ENCODE peak calls at places on chromosomes 6 and 20, in seven cellular contexts. R is kidney epithelial cell, V is breast epithelium, S is fibroblast of the aortic adventitia, Z is brain microvascular endothelial cell, H is AG09309, N is astrocyte. Y is an unnamed sample.

GRCh38 chr6:4323322-4323721 is 187.9 kb upstream of the ECI2 start:
- DNase-seq in R (no peak), V (no peak), S (no peak), Z (no peak), H (no peak), N (no peak), Y (no peak)

GRCh38 chr6:12313311-12313991 is 23.3 kb downstream of the EDN1 start:
- DNase-seq in R (no peak), V (no peak), S (no peak), Z (no peak), H (no peak), N (no peak), Y (no peak)

GRCh38 chr6:106501836-106502447 is 127.4 kb downstream of the RTN4IP1 start:
- DNase-seq in R (no peak), V (no peak), S (no peak), Z (no peak), H (no peak), N (no peak), Y (no peak)

GRCh38 chr6:167932468-167933276 is 64.8 kb upstream of the KIF25 start:
- DNase-seq in R (peak; percentile 90), V (peak; percentile 30), S (no peak), Z (peak; percentile 16), H (no peak), N (no peak), Y (no peak)

GRCh38 chr6:15911753-15912504 is 217.0 kb upstream of the MYLIP start:
- DNase-seq in R (no peak), V (no peak), S (no peak), Z (no peak), H (no peak), N (no peak), Y (no peak)

GRCh38 chr20:35011589-35012226 is 56.0 kb downstream of the MYH7B start:
- DNase-seq in R (no peak), V (no peak), S (no peak), Z (no peak), H (no peak), N (no peak), Y (no peak)

GRCh38 chr6:781350-781961 is 88.5 kb upstream of the EXOC2 start:
- DNase-seq in R (no peak), V (no peak), S (no peak), Z (no peak), H (no peak), N (no peak), Y (no peak)

GRCh38 chr6:168865-169455 is 123.3 kb upstream of the DUSP22 start:
- DNase-seq in R (peak; percentile 18), V (no peak), S (peak; percentile 75), Z (no peak), H (peak; percentile 23), N (peak; percentile 30), Y (no peak)

GRCh38 chr6:90286884-90287488 is 9.7 kb downstream of the BACH2 start:
- DNase-seq in R (no peak), V (no peak), S (peak; percentile 27), Z (peak; percentile 41), H (no peak), N (no peak), Y (no peak)

GRCh38 chr6:166318649-166319600 is 10.7 kb upstream of the PRR18 start:
- DNase-seq in R (no peak), V (no peak), S (no peak), Z (no peak), H (no peak), N (no peak), Y (peak; percentile 34)

GRCh38 chr6:108762394-108762793 is 85.8 kb upstream of the ARMC2 start:
- DNase-seq in R (no peak), V (no peak), S (no peak), Z (no peak), H (no peak), N (no peak), Y (no peak)

GRCh38 chr6:117919775-117920492 is 12.9 kb downstream of the SLC35F1 start:
- DNase-seq in R (no peak), V (no peak), S (no peak), Z (no peak), H (no peak), N (no peak), Y (no peak)

GRCh38 chr6:95487817-95488216 is 89.5 kb upstream of the MANEA start:
- DNase-seq in R (no peak), V (no peak), S (no peak), Z (no peak), H (no peak), N (no peak), Y (no peak)

GRCh38 chr6:104574135-104574750 is 285.5 kb downstream of the HACE1 start:
- DNase-seq in R (no peak), V (no peak), S (no peak), Z (no peak), H (no peak), N (no peak), Y (no peak)

GRCh38 chr6:4153514-4153985 is 18.2 kb upstream of the ECI2 start:
- DNase-seq in R (no peak), V (no peak), S (no peak), Z (no peak), H (no peak), N (no peak), Y (no peak)

GRCh38 chr20:10157539-10157938 is 61.1 kb upstream of the SNAP25 start:
- DNase-seq in R (no peak), V (no peak), S (no peak), Z (no peak), H (no peak), N (no peak), Y (no peak)

GRCh38 chr6:159268511-159268910 is 99.3 kb downstream of the FNDC1 start:
- DNase-seq in R (no peak), V (no peak), S (no peak), Z (no peak), H (no peak), N (no peak), Y (no peak)

GRCh38 chr20:50438986-50439407 is 71.2 kb upstream of the PTPN1 start:
- DNase-seq in R (peak; percentile 76), V (peak; percentile 77), S (peak; percentile 43), Z (peak; percentile 63), H (peak; percentile 24), N (peak; percentile 68), Y (no peak)

GRCh38 chr6:41503841-41504525 is 42.2 kb upstream of the FOXP4 start:
- DNase-seq in R (no peak), V (peak; percentile 36), S (peak; percentile 66), Z (peak; percentile 14), H (no peak), N (peak; percentile 77), Y (no peak)

GRCh38 chr6:166601956-166602355 is 15.5 kb upstream of the RAMACL start:
- DNase-seq in R (no peak), V (no peak), S (no peak), Z (no peak), H (no peak), N (no peak), Y (no peak)

GRCh38 chr6:42963855-42964605 is 3.5 kb downstream of the GNMT start:
- DNase-seq in R (no peak), V (no peak), S (peak; percentile 45), Z (peak; percentile 40), H (no peak), N (no peak), Y (no peak)

GRCh38 chr6:17032595-17033591 is 69.0 kb upstream of the STMND1 start:
- DNase-seq in R (peak; percentile 79), V (peak; percentile 70), S (peak; percentile 96), Z (peak; percentile 95), H (peak; percentile 71), N (peak; percentile 95), Y (peak; percentile 67)

GRCh38 chr20:64077094-64077493 is 2.2 kb downstream of the RGS19 start:
- DNase-seq in R (no peak), V (no peak), S (no peak), Z (no peak), H (no peak), N (no peak), Y (no peak)

GRCh38 chr6:138377042-138377441 is 663 bp upstream of the SMIM28 start:
- DNase-seq in R (no peak), V (no peak), S (no peak), Z (no peak), H (no peak), N (no peak), Y (no peak)
- TF ChIP-seq CTCF in R (no peak), V (no peak), S (no peak), Z (no peak), H (no peak), N (no peak), Y (no peak)

GRCh38 chr6:27477318-27478013 is 4.6 kb upstream of the ZNF184 start:
- DNase-seq in R (no peak), V (no peak), S (no peak), Z (no peak), H (no peak), N (no peak), Y (no peak)
- H3K4me3 ChIP-seq in R (no peak overlapping the region), V (peak overlapping the region; percentile 71), S (peak overlapping the region; percentile 78), Z (peak overlapping the region; percentile 74), H (no peak overlapping the region), N (peak overlapping the region; percentile 83), Y (peak overlapping the region; percentile 79)

GRCh38 chr20:18466894-18467678 is at the start of the genes DZANK1 and POLR3F:
- DNase-seq in R (peak; percentile 87), V (peak; percentile 94), S (peak; percentile 96), Z (peak; percentile 95), H (peak; percentile 84), N (peak; percentile 90), Y (peak; percentile 90)
- TF ChIP-seq CTCF in R (no peak), V (no peak), S (no peak), Z (no peak), H (no peak), N (no peak), Y (no peak)

GRCh38 chr20:46365483-46366215 is 40.8 kb downstream of the ELMO2 start:
- DNase-seq in R (no peak), V (no peak), S (no peak), Z (no peak), H (no peak), N (no peak), Y (no peak)

GRCh38 chr20:46363874-46364669 is 42.3 kb downstream of the ELMO2 start:
- DNase-seq in R (peak; percentile 64), V (peak; percentile 84), S (peak; percentile 86), Z (peak; percentile 90), H (peak; percentile 59), N (peak; percentile 87), Y (peak; percentile 71)

GRCh38 chr20:46362931-46363872 is 43.2 kb downstream of the ELMO2 start:
- DNase-seq in R (no peak), V (no peak), S (no peak), Z (no peak), H (no peak), N (no peak), Y (peak; percentile 11)

GRCh38 chr20:46366826-46367225 is 39.6 kb downstream of the ELMO2 start:
- DNase-seq in R (no peak), V (no peak), S (no peak), Z (no peak), H (no peak), N (no peak), Y (no peak)

DNA sequence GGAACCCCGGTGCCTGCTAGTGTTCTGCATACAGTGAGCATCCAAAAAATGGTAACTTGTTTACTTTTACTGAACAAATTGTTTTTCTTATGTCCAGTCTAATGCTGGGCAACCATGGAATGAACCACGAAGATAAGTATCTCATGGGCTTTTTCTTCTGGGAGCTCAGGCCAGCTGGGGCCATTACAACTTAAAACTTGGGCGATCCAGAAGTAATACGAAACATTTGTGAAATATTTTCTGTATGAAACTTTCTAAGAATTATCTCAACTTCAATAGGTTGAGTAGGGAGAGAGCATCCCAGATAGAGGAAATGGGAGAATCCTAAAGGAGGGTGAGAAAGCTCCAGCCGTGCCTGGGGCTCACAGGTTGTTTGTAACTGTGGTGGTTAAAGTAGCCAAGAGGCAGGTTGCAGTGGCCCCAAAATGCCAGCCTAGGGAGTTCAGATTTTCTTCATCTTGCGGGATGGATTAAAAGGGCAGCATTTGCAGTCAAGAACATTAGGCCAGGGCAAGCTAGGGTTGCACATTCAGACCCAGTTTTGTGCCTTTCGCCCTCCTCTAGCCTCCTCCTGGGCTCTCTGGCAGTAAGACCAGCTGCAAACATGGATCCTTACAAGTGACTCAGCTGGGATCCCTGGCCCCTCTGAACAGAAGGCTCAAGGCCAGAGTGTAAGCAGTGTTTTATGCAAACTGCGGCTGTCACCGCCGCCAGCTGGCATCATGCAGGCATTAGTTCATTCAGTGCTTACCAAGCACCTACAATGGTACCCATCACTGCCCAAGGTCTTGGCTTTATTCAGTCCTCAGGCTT is 41.5 kb downstream of the ELMO2 start:
- DNase-seq in R (no peak), V (no peak), S (no peak), Z (no peak), H (no peak), N (no peak), Y (no peak)
- H3K4me3 ChIP-seq in R (peak overlapping the region; percentile 99), V (peak overlapping the region; percentile 85), S (peak overlapping the region; percentile 96), Z (peak overlapping the region; percentile 94), H (peak overlapping the region; percentile 96), N (peak overlapping the region; percentile 86), Y (peak overlapping the region; percentile 96)